ENCODE peak calls at places on chromosome 3, in four cellular contexts. One of them, this sample, is unnamed.

GRCh38 chr3:185959609-185960517 is 22.0 kb upstream of the TRA2B start:
- DNase-seq in HepG2: peak
- DNase-seq in GM12878: no peak
- DNase-seq in K562: peak
- DNase-seq in this sample: no peak

GRCh38 chr3:31246293-31247062 is 286.2 kb upstream of the STT3B start:
- DNase-seq in HepG2: no peak
- DNase-seq in K562: no peak
- DNase-seq in GM12878: no peak
- DNase-seq in this sample: no peak

GRCh38 chr3:123791417-123791816 is 92.7 kb downstream of the MYLK start:
- DNase-seq in HepG2: no peak
- DNase-seq in K562: no peak
- DNase-seq in GM12878: no peak
- DNase-seq in this sample: no peak

GRCh38 chr3:31137718-31138465 is 243.4 kb upstream of the GADL1 start:
- DNase-seq in K562: no peak
- DNase-seq in GM12878: no peak
- DNase-seq in HepG2: no peak
- DNase-seq in this sample: no peak

GRCh38 chr3:114861666-114862065 is 285.4 kb downstream of the ZBTB20 start:
- DNase-seq in K562: no peak
- DNase-seq in HepG2: no peak
- DNase-seq in GM12878: no peak
- DNase-seq in this sample: no peak

GRCh38 chr3:118817748-118818165 is 216.9 kb downstream of the IGSF11 start:
- DNase-seq in HepG2: peak
- DNase-seq in K562: peak
- DNase-seq in GM12878: no peak
- DNase-seq in this sample: no peak

GRCh38 chr3:108302570-108302969 is 6.2 kb downstream of the HHLA2 start:
- DNase-seq in K562: no peak
- DNase-seq in GM12878: no peak
- DNase-seq in HepG2: no peak
- DNase-seq in this sample: no peak

GRCh38 chr3:77052733-77053680 is 13.1 kb downstream of the ROBO2 start:
- DNase-seq in K562: no peak
- DNase-seq in GM12878: no peak
- DNase-seq in HepG2: no peak
- DNase-seq in this sample: no peak

GRCh38 chr3:181948286-181948685 is 236.6 kb downstream of the SOX2 start:
- DNase-seq in HepG2: no peak
- DNase-seq in GM12878: no peak
- DNase-seq in K562: no peak
- DNase-seq in this sample: no peak

GRCh38 chr3:56702487-56703315 is 19.6 kb upstream of the TASOR start:
- DNase-seq in HepG2: peak
- DNase-seq in K562: peak
- DNase-seq in GM12878: no peak
- DNase-seq in this sample: no peak

GRCh38 chr3:177646749-177647148 is 449.5 kb upstream of the TBL1XR1 start:
- DNase-seq in GM12878: no peak
- DNase-seq in HepG2: no peak
- DNase-seq in K562: no peak
- DNase-seq in this sample: no peak

GRCh38 chr3:16456784-16457415 is 56.6 kb downstream of the RFTN1 start:
- DNase-seq in HepG2: no peak
- DNase-seq in GM12878: no peak
- DNase-seq in K562: no peak
- DNase-seq in this sample: no peak

GRCh38 chr3:149489060-149489690 is 14.7 kb downstream of the TM4SF4 start:
- DNase-seq in GM12878: no peak
- DNase-seq in K562: peak
- DNase-seq in HepG2: no peak
- DNase-seq in this sample: no peak

GRCh38 chr3:4633078-4634004 is 140.2 kb downstream of the ITPR1 start:
- DNase-seq in K562: peak
- DNase-seq in GM12878: peak
- DNase-seq in HepG2: peak
- DNase-seq in this sample: no peak

GRCh38 chr3:23096041-23096440 is 107.1 kb upstream of the UBE2E2 start:
- DNase-seq in HepG2: no peak
- DNase-seq in K562: no peak
- DNase-seq in GM12878: no peak
- DNase-seq in this sample: peak

GRCh38 chr3:183306798-183307671 is 54.0 kb downstream of the B3GNT5 start:
- DNase-seq in HepG2: no peak
- DNase-seq in K562: peak
- DNase-seq in GM12878: peak
- DNase-seq in this sample: no peak

GRCh38 chr3:99720985-99721632 is 82.7 kb downstream of the COL8A1 start:
- DNase-seq in HepG2: no peak
- DNase-seq in GM12878: no peak
- DNase-seq in K562: no peak
- DNase-seq in this sample: no peak

GRCh38 chr3:172106989-172107388 is 67.6 kb downstream of the FNDC3B start:
- DNase-seq in K562: peak
- DNase-seq in HepG2: no peak
- DNase-seq in GM12878: peak
- DNase-seq in this sample: no peak

GRCh38 chr3:25870452-25870851 is 80.6 kb downstream of the OXSM start:
- DNase-seq in K562: no peak
- DNase-seq in GM12878: no peak
- DNase-seq in HepG2: no peak
- DNase-seq in this sample: no peak

GRCh38 chr3:168459229-168459784 is 363.6 kb upstream of the GOLIM4 start:
- DNase-seq in GM12878: no peak
- DNase-seq in HepG2: no peak
- DNase-seq in K562: no peak
- DNase-seq in this sample: no peak

GRCh38 chr3:111571272-111571671 is 23.9 kb downstream of the ZBED2 start:
- DNase-seq in GM12878: no peak
- DNase-seq in K562: no peak
- DNase-seq in HepG2: no peak
- DNase-seq in this sample: no peak

GRCh38 chr3:172517859-172518466 is 5.3 kb downstream of the TNFSF10 start:
- DNase-seq in GM12878: no peak
- DNase-seq in HepG2: no peak
- DNase-seq in K562: peak
- DNase-seq in this sample: no peak

GRCh38 chr3:65914032-65914739 is 124.5 kb downstream of the MAGI1 start:
- DNase-seq in K562: no peak
- DNase-seq in HepG2: no peak
- DNase-seq in GM12878: no peak
- DNase-seq in this sample: no peak

GRCh38 chr3:198025644-198026043 is 65.6 kb downstream of the LMLN start:
- DNase-seq in GM12878: no peak
- DNase-seq in K562: no peak
- DNase-seq in HepG2: no peak
- DNase-seq in this sample: no peak

GRCh38 chr3:40608091-40608490 is 83.3 kb downstream of the ZNF621 start:
- DNase-seq in GM12878: no peak
- DNase-seq in K562: no peak
- DNase-seq in HepG2: no peak
- DNase-seq in this sample: no peak

GRCh38 chr3:64164309-64164708 is 61.0 kb downstream of the PRICKLE2 start:
- DNase-seq in K562: no peak
- DNase-seq in GM12878: no peak
- DNase-seq in HepG2: no peak
- DNase-seq in this sample: no peak

GRCh38 chr3:64163755-64164148 is 61.5 kb downstream of the PRICKLE2 start:
- DNase-seq in GM12878: peak
- DNase-seq in HepG2: peak
- DNase-seq in K562: no peak
- DNase-seq in this sample: no peak

GRCh38 chr3:64167346-64167745 is 57.9 kb downstream of the PRICKLE2 start:
- DNase-seq in K562: no peak
- DNase-seq in GM12878: no peak
- DNase-seq in HepG2: no peak
- DNase-seq in this sample: no peak

GRCh38 chr3:64167868-64168267 is 57.4 kb downstream of the PRICKLE2 start:
- DNase-seq in GM12878: no peak
- DNase-seq in HepG2: no peak
- DNase-seq in K562: no peak
- DNase-seq in this sample: no peak

GRCh38 chr3:64166584-64167155 is 58.6 kb downstream of the PRICKLE2 start:
- DNase-seq in GM12878: no peak
- DNase-seq in K562: peak
- DNase-seq in HepG2: peak
- DNase-seq in this sample: no peak
- TF ChIP-seq CBX5 in GM12878: no peak
- TF ChIP-seq CBX5 in K562: no peak
- TF ChIP-seq CBX5 in HepG2: no peak
- TF ChIP-seq CBX5 in this sample: no peak

GRCh38 chr3:129114455-129114854 is 7.1 kb downstream of the RAB43 start:
- DNase-seq in GM12878: no peak
- DNase-seq in HepG2: no peak
- DNase-seq in K562: no peak
- DNase-seq in this sample: no peak

GRCh38 chr3:129117134-129117533 is 4.5 kb downstream of the RAB43 start:
- DNase-seq in HepG2: no peak
- DNase-seq in K562: no peak
- DNase-seq in GM12878: no peak
- DNase-seq in this sample: no peak

GRCh38 chr3:129116482-129116946 is 5.1 kb downstream of the RAB43 start:
- DNase-seq in HepG2: peak
- DNase-seq in K562: no peak
- DNase-seq in GM12878: no peak
- DNase-seq in this sample: no peak

GRCh38 chr3:129107793-129108192 is 13.8 kb downstream of the RAB43 start:
- DNase-seq in GM12878: no peak
- DNase-seq in HepG2: no peak
- DNase-seq in K562: no peak
- DNase-seq in this sample: no peak

DNA sequence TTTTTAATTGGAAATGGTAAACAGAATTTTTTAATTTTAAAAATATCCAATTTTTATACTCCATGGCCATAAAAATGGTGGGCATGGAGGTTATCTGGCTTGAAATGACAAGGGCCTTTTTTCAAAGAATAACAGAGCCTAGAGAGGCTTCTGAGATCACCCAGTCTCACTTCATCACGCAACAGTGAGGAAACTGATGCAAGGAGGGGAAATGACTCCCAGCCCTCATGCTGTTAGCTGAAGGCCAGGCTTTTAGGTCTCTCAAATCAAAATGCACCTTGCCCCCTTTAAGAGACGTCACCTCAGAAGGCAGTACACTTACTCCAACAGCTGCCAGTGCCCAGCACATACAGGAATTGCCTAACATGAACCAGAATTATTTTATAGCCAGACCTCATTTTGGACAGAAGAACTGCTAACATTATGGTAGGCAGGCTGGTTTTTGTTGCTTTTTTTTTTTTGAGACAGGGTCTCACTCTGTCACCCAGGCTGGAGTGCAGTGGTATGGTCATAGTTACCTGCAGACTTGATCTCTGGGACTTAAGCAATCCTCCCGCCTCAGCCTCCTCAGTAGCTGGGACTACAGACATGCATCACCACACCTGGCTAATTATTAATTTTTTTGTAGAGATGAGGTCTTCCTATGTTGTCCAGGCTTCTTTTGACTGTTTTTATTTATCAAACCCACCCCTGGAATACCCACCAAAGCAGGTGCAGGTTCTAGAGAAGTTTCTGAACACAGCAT is 9.1 kb downstream of the RAB43 start:
- DNase-seq in HepG2: peak
- DNase-seq in GM12878: no peak
- DNase-seq in K562: no peak
- DNase-seq in this sample: no peak
- TF ChIP-seq CBX5 in HepG2: no peak
- TF ChIP-seq CBX5 in GM12878: no peak
- TF ChIP-seq CBX5 in K562: no peak
- TF ChIP-seq CBX5 in this sample: no peak

GRCh38 chr3:146650691-146651090 is 45.5 kb upstream of the PLSCR5 start:
- DNase-seq in GM12878: no peak
- DNase-seq in HepG2: no peak
- DNase-seq in K562: no peak
- DNase-seq in this sample: no peak

GRCh38 chr3:146640955-146641867 is 36.1 kb upstream of the PLSCR5 start:
- DNase-seq in GM12878: no peak
- DNase-seq in K562: peak
- DNase-seq in HepG2: peak
- DNase-seq in this sample: no peak

GRCh38 chr3:146640361-146640760 is 35.2 kb upstream of the PLSCR5 start:
- DNase-seq in HepG2: no peak
- DNase-seq in K562: no peak
- DNase-seq in GM12878: no peak
- DNase-seq in this sample: no peak

DNA sequence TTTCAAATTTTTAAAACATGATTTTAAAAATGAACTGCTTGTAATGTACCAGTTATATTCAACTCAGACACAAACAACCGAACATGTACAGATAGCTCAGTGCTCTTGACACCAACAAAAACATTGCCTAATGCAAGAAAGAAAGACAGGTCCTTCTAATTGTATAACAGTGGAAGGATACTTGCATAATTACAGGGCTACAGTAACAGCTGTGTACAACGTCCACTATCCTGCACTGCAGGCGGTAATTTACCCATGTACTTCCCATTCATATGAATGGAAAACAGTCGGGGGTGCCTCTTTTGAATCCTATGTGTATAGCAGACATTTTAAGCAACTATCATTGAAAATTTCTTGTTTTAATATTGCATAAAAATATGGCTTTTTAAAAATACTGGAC is 41.1 kb upstream of the PLSCR5 start:
- DNase-seq in GM12878: no peak
- DNase-seq in K562: no peak
- DNase-seq in HepG2: no peak
- DNase-seq in this sample: no peak
- TF ChIP-seq CBX5 in GM12878: no peak
- TF ChIP-seq CBX5 in K562: no peak
- TF ChIP-seq CBX5 in HepG2: no peak
- TF ChIP-seq CBX5 in this sample: no peak

GRCh38 chr3:194928831-194929594 is 243.3 kb downstream of the FAM43A start:
- DNase-seq in GM12878: no peak
- DNase-seq in K562: peak
- DNase-seq in HepG2: no peak
- DNase-seq in this sample: peak
- TF ChIP-seq CBX5 in GM12878: no peak
- TF ChIP-seq CBX5 in K562: no peak
- TF ChIP-seq CBX5 in HepG2: no peak
- TF ChIP-seq CBX5 in this sample: no peak

GRCh38 chr3:48502728-48503168 is 1.2 kb downstream of the SHISA5 start:
- DNase-seq in GM12878: no peak
- DNase-seq in HepG2: no peak
- DNase-seq in K562: no peak
- DNase-seq in this sample: no peak
- TF ChIP-seq CBX5 in GM12878: no peak
- TF ChIP-seq CBX5 in HepG2: no peak
- TF ChIP-seq CBX5 in K562: no peak
- TF ChIP-seq CBX5 in this sample: no peak

This sample was measured in H1.